ENCODE peak calls at places on chromosomes 16 and 17, in ten cellular contexts. H is C1 segment of cervical spinal cord, J is T-helper 17 cell, Z is left kidney, O is RPMI7951, Y is endothelial cell, M is ELR, I is fibroblast of gingiva, C is DMS 273 treated with DMSO at 0.1 percent for 48 hours, P is NCI-H510A treated with DMSO at 0.1 percent for 48 hours. V is an unnamed sample.

GRCh38 chr16:82631701-82632685 is 5.2 kb downstream of the CDH13 start:
- DNase-seq in H (no peak), J (no peak), Z (no peak), O (peak), Y (no peak), M (peak), I (no peak), C (no peak), P (no peak), V (no peak)

GRCh38 chr16:89055894-89056555 is 37.6 kb upstream of the ACSF3 start:
- DNase-seq in H (no peak), J (no peak), Z (no peak), O (no peak), Y (no peak), M (no peak), I (no peak), C (no peak), P (no peak), V (no peak)

GRCh38 chr17:65487161-65487560 is 74.3 kb downstream of the AXIN2 start:
- DNase-seq in H (no peak), J (no peak), Z (no peak), O (no peak), Y (no peak), M (no peak), I (no peak), C (no peak), P (no peak), V (no peak)

GRCh38 chr17:82388223-82388921 is 16.8 kb downstream of the UTS2R start:
- DNase-seq in H (no peak), J (no peak), Z (no peak), O (peak), Y (no peak), M (peak), I (no peak), C (no peak), P (no peak), V (no peak)

GRCh38 chr16:88619859-88620655 is 18.3 kb upstream of the IL17C start:
- DNase-seq in H (no peak), J (peak), Z (no peak), O (peak), Y (no peak), M (peak), I (peak), C (no peak), P (no peak), V (no peak)

GRCh38 chr17:58279016-58279671 is 1.6 kb downstream of the MPO start:
- DNase-seq in H (no peak), J (no peak), Z (peak), O (peak), Y (no peak), M (no peak), I (no peak), C (no peak), P (no peak), V (no peak)

GRCh38 chr16:49542391-49542891 is 168.8 kb downstream of the C16orf78 start:
- DNase-seq in H (no peak), J (no peak), Z (no peak), O (no peak), Y (no peak), M (no peak), I (no peak), C (peak), P (no peak), V (no peak)

GRCh38 chr17:726331-726919 is 6.0 kb upstream of the TLCD3A start:
- DNase-seq in H (no peak), J (no peak), Z (no peak), O (no peak), Y (no peak), M (no peak), I (no peak), C (no peak), P (no peak), V (no peak)

GRCh38 chr17:67559381-67559966 is 158.3 kb upstream of the NOL11 start:
- DNase-seq in H (no peak), J (no peak), Z (no peak), O (peak), Y (no peak), M (no peak), I (no peak), C (no peak), P (no peak), V (no peak)

GRCh38 chr16:55297062-55297909 is 26.7 kb upstream of the IRX6 start:
- DNase-seq in H (no peak), J (no peak), Z (peak), O (peak), Y (no peak), M (peak), I (no peak), C (peak), P (peak), V (no peak)

GRCh38 chr17:46976626-46977270 is 2.3 kb downstream of the RPRML start:
- DNase-seq in H (no peak), J (no peak), Z (peak), O (no peak), Y (no peak), M (peak), I (no peak), C (no peak), P (no peak), V (no peak)

GRCh38 chr16:85246473-85246872 is 134.2 kb upstream of the CIBAR2 start:
- DNase-seq in H (no peak), J (no peak), Z (peak), O (no peak), Y (no peak), M (no peak), I (no peak), C (peak), P (no peak), V (peak)

GRCh38 chr16:47143677-47144558 is at the start of gene NETO2:
- DNase-seq in H (no peak), J (peak), Z (peak), O (peak), Y (peak), M (peak), I (peak), C (no peak), P (peak), V (peak)

GRCh38 chr17:1422907-1423306 is 22.9 kb upstream of the YWHAE start:
- DNase-seq in H (no peak), J (no peak), Z (peak), O (peak), Y (no peak), M (peak), I (peak), C (no peak), P (no peak), V (no peak)

GRCh38 chr16:48912360-48912759 is 302.4 kb upstream of the N4BP1 start:
- DNase-seq in H (no peak), J (no peak), Z (no peak), O (no peak), Y (peak), M (no peak), I (no peak), C (no peak), P (no peak), V (no peak)

GRCh38 chr17:31095239-31096105 is 695 bp downstream of the NF1 start:
- DNase-seq in H (no peak), J (no peak), Z (peak), O (peak), Y (peak), M (peak), I (peak), C (no peak), P (peak), V (peak)

GRCh38 chr17:69717819-69718218 is 303.3 kb downstream of the MAP2K6 start:
- DNase-seq in H (no peak), J (no peak), Z (no peak), O (no peak), Y (no peak), M (no peak), I (no peak), C (no peak), P (no peak), V (no peak)

GRCh38 chr17:3554440-3554839 is 3.2 kb downstream of the TRPV3 start:
- DNase-seq in H (no peak), J (no peak), Z (no peak), O (no peak), Y (no peak), M (no peak), I (no peak), C (no peak), P (no peak), V (no peak)

GRCh38 chr17:39150104-39150634 is 1.3 kb downstream of the PLXDC1 start:
- DNase-seq in H (no peak), J (no peak), Z (no peak), O (no peak), Y (no peak), M (no peak), I (no peak), C (no peak), P (no peak), V (no peak)

GRCh38 chr17:76540381-76541300 is 797 bp downstream of the PRCD start:
- DNase-seq in H (peak), J (no peak), Z (peak), O (peak), Y (peak), M (peak), I (peak), C (peak), P (peak), V (peak)

GRCh38 chr17:16906670-16907069 is 65.2 kb downstream of the TNFRSF13B start:
- DNase-seq in H (no peak), J (no peak), Z (peak), O (peak), Y (no peak), M (peak), I (no peak), C (no peak), P (no peak), V (no peak)

GRCh38 chr17:50107790-50108414 is 12.8 kb downstream of the PDK2 start:
- DNase-seq in H (no peak), J (no peak), Z (no peak), O (peak), Y (no peak), M (peak), I (no peak), C (no peak), P (no peak), V (no peak)

GRCh38 chr17:57662644-57663308 is 82.3 kb downstream of the CCDC182 start:
- DNase-seq in H (peak), J (no peak), Z (peak), O (peak), Y (peak), M (peak), I (peak), C (peak), P (peak), V (peak)

GRCh38 chr17:58974354-58974753 is 132.3 kb downstream of the TRIM37 start:
- DNase-seq in H (no peak), J (no peak), Z (no peak), O (no peak), Y (no peak), M (no peak), I (no peak), C (no peak), P (no peak), V (no peak)

GRCh38 chr17:58741121-58741625 is 14.5 kb upstream of the PPM1E start:
- DNase-seq in H (no peak), J (no peak), Z (no peak), O (no peak), Y (no peak), M (peak), I (peak), C (no peak), P (no peak), V (no peak)

GRCh38 chr16:62927122-62927521 is 890.9 kb upstream of the CDH8 start:
- DNase-seq in H (no peak), J (no peak), Z (no peak), O (no peak), Y (no peak), M (no peak), I (no peak), C (no peak), P (no peak), V (no peak)

GRCh38 chr16:67549936-67550335 is 12.4 kb upstream of the CTCF start:
- DNase-seq in H (no peak), J (no peak), Z (no peak), O (no peak), Y (no peak), M (no peak), I (no peak), C (no peak), P (no peak), V (no peak)

GRCh38 chr16:3444032-3444388 is 530 bp downstream of the NAA60 start:
- DNase-seq in H (no peak), J (no peak), Z (peak), O (peak), Y (peak), M (peak), I (peak), C (peak), P (no peak), V (no peak)

GRCh38 chr17:66695098-66695497 is 139.8 kb upstream of the CACNG5 start:
- DNase-seq in H (no peak), J (no peak), Z (no peak), O (no peak), Y (no peak), M (no peak), I (no peak), C (no peak), P (no peak), V (no peak)

GRCh38 chr16:1760911-1761310 is 10.4 kb downstream of the NME3 start:
- DNase-seq in H (no peak), J (no peak), Z (no peak), O (no peak), Y (no peak), M (no peak), I (no peak), C (no peak), P (no peak), V (no peak)

GRCh38 chr17:62755139-62755851 is 52.8 kb downstream of the MARCHF10 start:
- DNase-seq in H (no peak), J (no peak), Z (no peak), O (no peak), Y (no peak), M (no peak), I (no peak), C (no peak), P (no peak), V (no peak)

GRCh38 chr16:57736419-57737281 is 1.1 kb downstream of the KATNB1 start:
- DNase-seq in H (no peak), J (no peak), Z (peak), O (peak), Y (peak), M (peak), I (peak), C (peak), P (peak), V (peak)

GRCh38 chr17:871731-872517 is 89.8 kb downstream of the MRM3 start:
- DNase-seq in H (no peak), J (no peak), Z (no peak), O (no peak), Y (no peak), M (no peak), I (no peak), C (no peak), P (no peak), V (no peak)

GRCh38 chr17:1762233-1762905 is 509 bp downstream of the SERPINF1 start:
- DNase-seq in H (no peak), J (no peak), Z (peak), O (peak), Y (no peak), M (no peak), I (peak), C (no peak), P (no peak), V (no peak)

V was measured in nephron progenitor cell.